ENCODE peak calls at places on chromosomes 3 and 15, in six cellular contexts. J, P, U, T, H and Y are unnamed samples.
A peak's percentile ranks its signal among the peaks of the same experiment; 100 is the strongest.

GRCh38 chr3:182626484-182627467 is 166.5 kb upstream of the ATP11B start:
- DNase-seq in J (no peak), P (no peak), U (no peak), T (no peak), H (no peak), Y (no peak)

GRCh38 chr3:182969277-182969676 is 11.1 kb downstream of the DCUN1D1 start:
- DNase-seq in J (no peak), P (no peak), U (no peak), T (peak; percentile 85), H (no peak), Y (peak; percentile 54)

GRCh38 chr3:4738737-4739274 is 240.4 kb upstream of the BHLHE40 start:
- DNase-seq in J (no peak), P (no peak), U (peak; percentile 69), T (no peak), H (no peak), Y (peak; percentile 37)

GRCh38 chr3:64278631-64279030 is 53.4 kb upstream of the PRICKLE2 start:
- DNase-seq in J (no peak), P (no peak), U (no peak), T (peak; percentile 50), H (no peak), Y (no peak)

GRCh38 chr3:113585720-113586119 is 53.4 kb downstream of the SIDT1 start:
- DNase-seq in J (peak; percentile 31), P (no peak), U (no peak), T (no peak), H (no peak), Y (no peak)

GRCh38 chr3:181362378-181362777 is 349.3 kb upstream of the SOX2 start:
- DNase-seq in J (no peak), P (no peak), U (no peak), T (no peak), H (no peak), Y (no peak)

GRCh38 chr3:184284696-184285095 is 8.9 kb downstream of the ECE2 start:
- DNase-seq in J (peak; percentile 41), P (peak; percentile 88), U (no peak), T (peak; percentile 65), H (peak; percentile 70), Y (peak; percentile 75)

GRCh38 chr3:48406443-48407431 is 23.1 kb downstream of the PLXNB1 start:
- DNase-seq in J (no peak), P (no peak), U (no peak), T (no peak), H (no peak), Y (no peak)

GRCh38 chr3:10223676-10224639 is 24.3 kb upstream of the TATDN2 start:
- DNase-seq in J (no peak), P (no peak), U (no peak), T (no peak), H (no peak), Y (no peak)

GRCh38 chr15:55768670-55769185 is 25.8 kb upstream of the PRTG start:
- DNase-seq in J (peak; percentile 48), P (no peak), U (peak; percentile 85), T (no peak), H (no peak), Y (no peak)

GRCh38 chr3:49244589-49245205 is 32.3 kb downstream of the C3orf62 start:
- DNase-seq in J (no peak), P (peak; percentile 37), U (peak; percentile 45), T (peak; percentile 10), H (no peak), Y (no peak)

GRCh38 chr15:80991446-80991845 is 1.8 kb upstream of the MESD start:
- DNase-seq in J (no peak), P (no peak), U (peak; percentile 74), T (peak; percentile 73), H (no peak), Y (peak; percentile 38)

GRCh38 chr3:171187706-171188290 is 161.3 kb upstream of the SLC2A2 start:
- DNase-seq in J (peak; percentile 30), P (no peak), U (no peak), T (peak; percentile 48), H (no peak), Y (peak; percentile 48)

GRCh38 chr3:70383360-70383831 is 71.0 kb upstream of the MDFIC2 start:
- DNase-seq in J (no peak), P (no peak), U (peak; percentile 7), T (no peak), H (no peak), Y (no peak)

GRCh38 chr3:51393564-51393963 is 2.5 kb downstream of the RBM15B start:
- DNase-seq in J (no peak), P (no peak), U (no peak), T (no peak), H (no peak), Y (no peak)

GRCh38 chr3:197394464-197395321 is 96.3 kb upstream of the DLG1 start:
- DNase-seq in J (no peak), P (no peak), U (peak; percentile 92), T (peak; percentile 99), H (no peak), Y (peak; percentile 98)

GRCh38 chr3:80244390-80244789 is 476.6 kb upstream of the ROBO1 start:
- DNase-seq in J (no peak), P (no peak), U (no peak), T (peak; percentile 38), H (no peak), Y (peak; percentile 69)

GRCh38 chr3:190038050-190038631 is 82.6 kb downstream of the P3H2 start:
- DNase-seq in J (no peak), P (no peak), U (peak; percentile 82), T (peak; percentile 88), H (no peak), Y (peak; percentile 93)

GRCh38 chr15:37053070-37053653 is 47.2 kb downstream of the MEIS2 start:
- DNase-seq in J (no peak), P (no peak), U (no peak), T (peak; percentile 54), H (no peak), Y (no peak)

GRCh38 chr3:53680026-53680425 is 166.2 kb downstream of the CHDH start:
- DNase-seq in J (no peak), P (no peak), U (no peak), T (peak; percentile 2), H (no peak), Y (peak; percentile 2)

GRCh38 chr15:74727727-74728126 is 2.4 kb upstream of the CYP1A1 start:
- DNase-seq in J (no peak), P (no peak), U (no peak), T (no peak), H (no peak), Y (no peak)

GRCh38 chr3:192212335-192212734 is 515.0 kb downstream of the FGF12 start:
- DNase-seq in J (no peak), P (no peak), U (no peak), T (no peak), H (no peak), Y (no peak)

GRCh38 chr3:192039593-192039992 is 578.6 kb downstream of the PYDC2 start:
- DNase-seq in J (no peak), P (no peak), U (no peak), T (no peak), H (no peak), Y (no peak)

GRCh38 chr3:11391172-11391879 is 119.1 kb downstream of the ATG7 start:
- DNase-seq in J (no peak), P (no peak), U (no peak), T (no peak), H (no peak), Y (no peak)

GRCh38 chr3:125695688-125696087 is 100.4 kb upstream of the OSBPL11 start:
- DNase-seq in J (no peak), P (no peak), U (no peak), T (no peak), H (no peak), Y (no peak)
- H3K14ac ChIP-seq in J (no peak overlapping the region), P (no peak overlapping the region), U (no peak overlapping the region), T (no peak overlapping the region), H (no peak overlapping the region), Y (no peak overlapping the region)

DNA sequence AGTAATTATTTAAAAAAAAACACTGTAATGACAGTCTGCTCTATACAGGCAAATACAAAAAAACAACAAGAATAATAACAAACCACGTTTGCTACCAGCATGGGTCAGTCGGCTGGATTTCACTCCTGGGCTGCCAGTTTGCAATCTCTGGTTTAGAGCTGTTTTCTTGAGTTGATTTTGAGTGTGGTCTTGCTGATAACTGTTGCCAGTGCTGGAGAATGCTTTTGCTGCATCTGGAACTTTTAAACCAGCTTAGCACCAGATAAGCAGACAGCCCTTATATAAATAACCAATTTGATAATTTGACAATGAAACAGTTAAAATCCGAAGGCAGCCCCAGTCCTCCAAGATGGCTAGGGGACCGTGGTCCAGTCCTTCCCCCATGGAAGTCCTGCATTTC is 14.0 kb upstream of the CTDSPL start:
- DNase-seq in J (no peak), P (no peak), U (no peak), T (no peak), H (no peak), Y (no peak)
- H3K79me1 ChIP-seq in J (no peaks in the 10 kb centered on the region), P (no peaks in the 10 kb centered on the region), U (no peaks in the 10 kb centered on the region), T (peaks cover 7% of the 10 kb centered on the region), H (no peaks in the 10 kb centered on the region), Y (peaks cover 3% of the 10 kb centered on the region)

DNA sequence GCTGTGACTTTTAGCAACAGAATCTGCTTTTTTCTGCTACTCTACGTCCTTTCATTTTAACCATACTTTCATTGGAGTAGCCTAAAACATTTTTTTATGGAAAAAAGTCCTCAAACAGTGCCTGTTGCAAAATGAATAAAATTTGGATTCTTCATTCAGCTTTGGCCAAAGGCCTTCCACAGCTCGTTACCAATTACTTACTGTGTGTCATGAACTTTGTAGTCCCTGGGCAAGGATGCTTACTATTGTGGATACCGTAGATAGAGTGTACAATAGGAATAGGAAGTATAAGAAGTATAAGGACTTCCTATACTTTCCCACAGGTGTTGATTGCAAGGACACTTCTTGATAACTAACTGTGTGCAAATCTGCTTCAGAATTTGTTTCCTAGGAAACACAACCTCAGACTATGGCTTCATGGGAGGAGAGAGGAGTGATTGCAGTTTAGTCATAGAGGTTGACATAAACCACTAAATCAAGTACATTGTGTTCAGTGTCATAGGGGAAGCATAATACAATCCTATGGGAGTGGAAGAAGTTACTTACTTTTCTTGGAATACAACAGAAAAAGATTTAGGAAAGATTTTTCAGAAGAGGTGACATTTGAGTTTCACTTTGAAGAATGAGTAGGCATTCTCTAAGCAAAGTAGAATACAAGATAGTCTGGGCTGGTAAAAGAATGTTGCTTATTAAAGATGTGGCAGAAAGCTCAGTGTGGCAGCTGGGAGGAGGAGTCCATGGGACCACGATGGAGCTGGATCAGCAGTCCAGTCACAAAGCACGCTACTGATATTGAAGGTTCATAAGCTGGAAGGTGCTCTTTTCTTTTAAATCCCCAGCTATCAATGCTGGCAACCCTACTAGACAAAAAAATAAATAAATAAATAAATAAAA is 309.7 kb upstream of the TPRG1 start:
- DNase-seq in J (no peak), P (no peak), U (no peak), T (peak; percentile 23), H (no peak), Y (peak; percentile 57)
- H3K14ac ChIP-seq in J (no peak overlapping the region), P (no peak overlapping the region), U (no peak overlapping the region), T (no peak overlapping the region), H (no peak overlapping the region), Y (no peak overlapping the region)

DNA sequence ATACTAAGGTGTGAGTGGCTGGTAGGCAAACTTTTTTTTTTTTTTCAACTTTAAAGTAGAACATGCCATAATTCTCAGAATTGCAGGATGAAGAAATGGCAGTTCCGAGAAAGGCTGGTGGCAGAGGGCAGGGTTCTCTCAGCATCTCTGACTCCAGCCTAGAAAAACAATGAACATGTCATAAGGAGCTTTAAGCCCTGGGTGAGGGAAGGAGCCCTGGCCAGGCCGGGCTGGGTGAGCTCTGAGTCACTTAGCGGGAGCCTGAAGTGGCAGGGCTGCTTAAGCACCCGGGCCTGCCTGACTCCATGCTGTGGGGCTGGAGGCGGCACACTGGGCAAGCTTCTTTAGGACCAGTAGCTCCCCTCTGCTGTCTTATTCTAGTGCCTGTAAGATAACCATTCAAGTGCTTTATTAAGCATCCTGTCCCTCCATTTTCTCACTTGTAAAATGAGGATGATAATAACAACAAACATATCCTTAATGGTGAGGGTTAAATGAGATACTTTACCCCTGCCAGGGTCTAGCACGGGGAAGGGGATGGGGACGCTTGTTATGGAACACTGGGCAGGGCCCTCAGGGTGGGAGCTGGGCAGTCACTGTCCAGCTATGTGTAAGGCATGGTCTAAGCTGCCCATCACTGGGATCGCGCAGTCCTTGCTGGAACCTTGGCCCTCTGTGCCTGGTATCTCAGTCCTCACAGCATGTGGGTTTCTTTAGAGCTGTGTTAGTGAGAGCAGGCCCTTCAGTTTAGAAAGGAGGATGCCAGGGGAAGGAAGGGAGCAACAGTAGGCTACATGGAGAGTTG is 18.4 kb downstream of the SMAD6 start:
- DNase-seq in J (no peak), P (no peak), U (peak; percentile 71), T (peak; percentile 82), H (no peak), Y (peak; percentile 79)
- H3K79me1 ChIP-seq in J (no peaks in the 10 kb centered on the region), P (no peaks in the 10 kb centered on the region), U (peaks cover 3% of the 10 kb centered on the region), T (peaks cover 94% of the 10 kb centered on the region), H (peaks cover 3% of the 10 kb centered on the region), Y (peaks cover 43% of the 10 kb centered on the region)